ENCODE peak calls at places on chromosomes 5 and 9, in four cellular contexts. P, U, Q and Z are unnamed samples.

GRCh38 chr5:37598665-37599064 is 219.5 kb downstream of the WDR70 start:
- DNase-seq in U (no peak), P (no peak), Q (no peak), Z (no peak)

GRCh38 chr5:151151793-151152192 is 5.8 kb downstream of the ANXA6 start:
- DNase-seq in Q (no peak), U (no peak), P (no peak), Z (no peak)

GRCh38 chr9:106322741-106323140 is 540.2 kb upstream of the ZNF462 start:
- DNase-seq in U (no peak), Q (no peak), P (no peak), Z (no peak)

GRCh38 chr5:160556886-160557285 is 135.2 kb downstream of the PTTG1 start:
- DNase-seq in U (no peak), P (no peak), Q (no peak), Z (no peak)

GRCh38 chr9:18235181-18235908 is 238.6 kb upstream of the ADAMTSL1 start:
- DNase-seq in P (no peak), Q (no peak), U (no peak), Z (no peak)

GRCh38 chr5:172770675-172771438 is at the start of gene DUSP1:
- DNase-seq in U (peak), Q (peak), P (peak), Z (peak)

GRCh38 chr5:181207214-181207959 is 2.4 kb upstream of the TRIM7 start:
- DNase-seq in Q (no peak), P (no peak), U (peak), Z (no peak)

GRCh38 chr5:14806452-14806851 is 65.1 kb downstream of the ANKH start:
- DNase-seq in P (no peak), Q (no peak), U (no peak), Z (peak)

GRCh38 chr5:141763526-141763925 is 81.5 kb upstream of the ARAP3 start:
- DNase-seq in P (no peak), Q (no peak), U (no peak), Z (no peak)

GRCh38 chr9:137724114-137724445 is 105.3 kb downstream of the EHMT1 start:
- DNase-seq in U (no peak), Q (no peak), P (no peak), Z (no peak)

GRCh38 chr9:87765521-87765920 is 39.6 kb downstream of the CTSL start:
- DNase-seq in P (no peak), U (no peak), Q (no peak), Z (no peak)

GRCh38 chr5:179153341-179153901 is 93.2 kb downstream of the ZNF354C start:
- DNase-seq in P (no peak), Q (no peak), U (no peak), Z (no peak)

GRCh38 chr5:33049845-33050244 is 338.7 kb downstream of the NPR3 start:
- DNase-seq in U (no peak), Q (no peak), P (no peak), Z (peak)

GRCh38 chr5:40736103-40736875 is 19.5 kb downstream of the TTC33 start:
- DNase-seq in P (no peak), U (no peak), Q (no peak), Z (no peak)

GRCh38 chr9:100281676-100282387 is 70.9 kb downstream of the TEX10 start:
- DNase-seq in U (no peak), P (no peak), Q (no peak), Z (no peak)

GRCh38 chr5:102713682-102714231 is 41.3 kb upstream of the PAM start:
- DNase-seq in P (no peak), Q (no peak), U (no peak), Z (no peak)

GRCh38 chr5:159819671-159820411 is 96.4 kb upstream of the ADRA1B start:
- DNase-seq in U (no peak), Q (no peak), P (no peak), Z (peak)

GRCh38 chr9:80648336-80648735 is 1041.0 kb downstream of the TLE1 start:
- DNase-seq in Q (no peak), P (no peak), U (no peak), Z (no peak)

GRCh38 chr5:154206291-154206690 is 15.8 kb downstream of the GALNT10 start:
- DNase-seq in P (no peak), U (no peak), Q (no peak), Z (no peak)

GRCh38 chr9:96453625-96454024 is 3.7 kb downstream of the HABP4 start:
- DNase-seq in U (no peak), P (no peak), Q (no peak), Z (no peak)

GRCh38 chr5:177023247-177023703 is 779 bp downstream of the ZNF346 start:
- DNase-seq in P (peak), U (no peak), Q (no peak), Z (no peak)

GRCh38 chr9:17824927-17825659 is 246.2 kb downstream of the SH3GL2 start:
- DNase-seq in Q (no peak), U (no peak), P (no peak), Z (no peak)

GRCh38 chr9:12875216-12875615 is 100.4 kb downstream of the LURAP1L start:
- DNase-seq in P (no peak), Q (no peak), U (no peak), Z (no peak)

GRCh38 chr9:83362341-83362995 is 175.7 kb downstream of the FRMD3 start:
- DNase-seq in U (no peak), P (no peak), Q (no peak), Z (no peak)

GRCh38 chr5:123359866-123360569 is 63.2 kb downstream of the CEP120 start:
- DNase-seq in U (no peak), Q (no peak), P (no peak), Z (no peak)

GRCh38 chr5:64229163-64229774 is 63.6 kb downstream of the RNF180 start:
- DNase-seq in P (no peak), Q (no peak), U (no peak), Z (no peak)

GRCh38 chr5:150149618-150150017 is 6.0 kb downstream of the PDGFRB start:
- DNase-seq in Q (no peak), P (no peak), U (no peak), Z (no peak)